ENCODE peak calls at places on chromosomes 12 and 14, in seven cellular contexts. Z is HEK293T, D is HCT116, X is GM12878, R is K562, B is HepG2, C is WTC11. L is an unnamed sample.

GRCh38 chr14:59028476-59029202 is 159.8 kb upstream of the DAAM1 start:
- DNase-seq in Z (peak; percentile 73), D (peak; percentile 68), X (peak; percentile 31), R (peak; percentile 25), B (peak; percentile 39), C (peak; percentile 61), L (peak; percentile 62)

GRCh38 chr12:34347367-34347766 is 325.1 kb downstream of the ALG10 start:
- DNase-seq in Z (peak; percentile 45), D (no peak), X (no peak), R (peak; percentile 81), B (peak; percentile 18), C (no peak), L (no peak)

GRCh38 chr14:103533137-103533998 is 4.4 kb downstream of the TRMT61A start:
- DNase-seq in Z (no peak), D (no peak), X (no peak), R (no peak), B (no peak), C (no peak), L (no peak)

GRCh38 chr12:93245543-93245942 is 132.2 kb upstream of the NUDT4 start:
- DNase-seq in Z (no peak), D (no peak), X (peak; percentile 87), R (no peak), B (no peak), C (no peak), L (no peak)

GRCh38 chr12:54561164-54561563 is 11.8 kb downstream of the PDE1B start:
- DNase-seq in Z (no peak), D (no peak), X (no peak), R (no peak), B (no peak), C (no peak), L (no peak)

GRCh38 chr14:37586783-37587428 is 8.1 kb downstream of the FOXA1 start:
- DNase-seq in Z (no peak), D (no peak), X (no peak), R (no peak), B (no peak), C (no peak), L (no peak)

GRCh38 chr14:80664576-80664975 is 277.0 kb downstream of the CEP128 start:
- DNase-seq in Z (no peak), D (no peak), X (no peak), R (no peak), B (peak; percentile 13), C (no peak), L (no peak)

GRCh38 chr12:63915105-63915830 is 70.8 kb downstream of the SRGAP1 start:
- DNase-seq in Z (peak; percentile 19), D (peak; percentile 70), X (no peak), R (no peak), B (no peak), C (no peak), L (no peak)

GRCh38 chr14:54894995-54895394 is 7.6 kb downstream of the GCH1 start:
- DNase-seq in Z (no peak), D (no peak), X (no peak), R (no peak), B (no peak), C (no peak), L (no peak)

GRCh38 chr12:8541591-8541990 is 886 bp upstream of the CLEC4E start:
- DNase-seq in Z (no peak), D (no peak), X (no peak), R (no peak), B (no peak), C (no peak), L (no peak)

GRCh38 chr12:19035552-19035951 is 94.0 kb upstream of the PLEKHA5 start:
- DNase-seq in Z (no peak), D (no peak), X (no peak), R (no peak), B (no peak), C (no peak), L (no peak)

GRCh38 chr12:71708658-71709057 is 22.8 kb downstream of the TMEM19 start:
- DNase-seq in Z (no peak), D (no peak), X (no peak), R (no peak), B (no peak), C (no peak), L (no peak)

GRCh38 chr12:6200266-6201198 is at the start of gene CD9:
- DNase-seq in Z (peak; percentile 76), D (peak; percentile 46), X (no peak), R (peak; percentile 75), B (no peak), C (peak; percentile 72), L (peak; percentile 72)

GRCh38 chr12:53596920-53597363 is 29.2 kb downstream of the ATF7 start:
- DNase-seq in Z (no peak), D (no peak), X (no peak), R (no peak), B (no peak), C (no peak), L (no peak)

GRCh38 chr12:104458645-104459555 is 2.2 kb downstream of the CHST11 start:
- DNase-seq in Z (peak; percentile 16), D (no peak), X (no peak), R (peak; percentile 30), B (no peak), C (no peak), L (peak; percentile 50)

GRCh38 chr14:102911991-102912761 is 10.3 kb upstream of the AMN start:
- DNase-seq in Z (no peak), D (no peak), X (no peak), R (no peak), B (no peak), C (no peak), L (no peak)

GRCh38 chr14:104598461-104599273 is 5.9 kb downstream of the TMEM179 start:
- DNase-seq in Z (no peak), D (no peak), X (no peak), R (no peak), B (no peak), C (no peak), L (no peak)

GRCh38 chr12:29216797-29217583 is 67.9 kb downstream of the FAR2 start:
- DNase-seq in Z (no peak), D (no peak), X (no peak), R (no peak), B (no peak), C (no peak), L (no peak)

GRCh38 chr14:100604709-100605108 is 17.5 kb upstream of the BEGAIN start:
- DNase-seq in Z (no peak), D (no peak), X (no peak), R (no peak), B (no peak), C (no peak), L (no peak)

GRCh38 chr14:50944647-50945413 is 547 bp upstream of the PYGL start:
- DNase-seq in Z (peak; percentile 57), D (peak; percentile 48), X (no peak), R (peak; percentile 7), B (peak; percentile 94), C (no peak), L (no peak)

GRCh38 chr14:63893701-63894458 is 41.1 kb downstream of the SYNE2 start:
- DNase-seq in Z (no peak), D (no peak), X (no peak), R (no peak), B (no peak), C (no peak), L (no peak)

DNA sequence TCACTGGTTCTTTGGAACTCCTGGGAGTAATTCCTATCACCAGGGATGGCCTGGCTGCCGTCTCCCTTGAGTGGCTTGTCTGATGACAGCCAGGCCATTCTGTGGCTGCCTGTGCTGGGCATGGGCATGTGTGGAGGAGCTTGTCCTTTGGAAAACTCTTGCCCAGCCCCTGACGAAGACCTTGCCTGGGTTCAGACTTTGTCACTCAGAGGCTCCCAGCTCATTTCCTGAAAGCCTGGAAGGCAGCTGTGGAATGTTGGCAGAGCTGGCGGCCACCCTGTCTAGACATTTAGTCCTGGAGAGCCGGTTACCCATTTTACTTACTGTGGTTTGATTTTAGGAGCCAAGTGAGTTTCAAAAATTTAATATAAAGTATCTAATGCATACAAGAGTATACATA is 34.0 kb downstream of the TUNAR start:
- DNase-seq in Z (no peak), D (no peak), X (no peak), R (no peak), B (no peak), C (no peak), L (no peak)
- TF ChIP-seq SP1 in Z (no peak), D (no peak), X (no peak), R (no peak), B (no peak), C (no peak), L (no peak)

GRCh38 chr12:132160671-132161045 is 16.4 kb downstream of the NOC4L start:
- DNase-seq in Z (no peak), D (no peak), X (no peak), R (no peak), B (no peak), C (no peak), L (no peak)

GRCh38 chr12:132159555-132160003 is 15.3 kb downstream of the NOC4L start:
- DNase-seq in Z (no peak), D (no peak), X (no peak), R (no peak), B (no peak), C (no peak), L (no peak)

GRCh38 chr12:132160016-132160415 is 15.8 kb downstream of the NOC4L start:
- DNase-seq in Z (no peak), D (no peak), X (no peak), R (no peak), B (no peak), C (peak; percentile 8), L (no peak)

GRCh38 chr12:132157733-132158409 is 13.6 kb downstream of the NOC4L start:
- DNase-seq in Z (no peak), D (no peak), X (no peak), R (no peak), B (no peak), C (no peak), L (no peak)

GRCh38 chr12:132158677-132159554 is 14.7 kb downstream of the NOC4L start:
- DNase-seq in Z (no peak), D (no peak), X (no peak), R (no peak), B (no peak), C (no peak), L (no peak)
- TF ChIP-seq SP1 in Z (no peak), D (no peak), X (no peak), R (no peak), B (no peak), C (no peak), L (no peak)

GRCh38 chr14:29220077-29220476 is 453.5 kb downstream of the FOXG1 start:
- DNase-seq in Z (no peak), D (no peak), X (no peak), R (no peak), B (no peak), C (no peak), L (no peak)

GRCh38 chr14:29216774-29217232 is 450.2 kb downstream of the FOXG1 start:
- DNase-seq in Z (peak; percentile 7), D (no peak), X (no peak), R (no peak), B (no peak), C (no peak), L (no peak)

GRCh38 chr14:29217813-29218450 is 451.3 kb downstream of the FOXG1 start:
- DNase-seq in Z (no peak), D (no peak), X (no peak), R (no peak), B (peak; percentile 12), C (no peak), L (no peak)

GRCh38 chr14:29215853-29216252 is 449.3 kb downstream of the FOXG1 start:
- DNase-seq in Z (no peak), D (no peak), X (no peak), R (no peak), B (no peak), C (no peak), L (no peak)

GRCh38 chr14:29216316-29216715 is 449.7 kb downstream of the FOXG1 start:
- DNase-seq in Z (no peak), D (no peak), X (no peak), R (no peak), B (no peak), C (no peak), L (no peak)
- TF ChIP-seq SP1 in Z (no peak), D (no peak), X (no peak), R (no peak), B (no peak), C (no peak), L (no peak)

GRCh38 chr12:111428081-111428727 is 22.5 kb downstream of the SH2B3 start:
- DNase-seq in Z (no peak), D (no peak), X (no peak), R (no peak), B (no peak), C (no peak), L (no peak)
- TF ChIP-seq SP1 in Z (no peak), D (no peak), X (no peak), R (no peak), B (no peak), C (no peak), L (no peak)

L was measured in H1.